ENCODE peak calls at places on chromosome 17, in five cellular contexts. J is cardiac muscle cell, U is fibroblast of pulmonary artery, O is stomach, P is mesothelial cell of epicardium. I is an unnamed sample.

GRCh38 chr17:43753488-43754129 is 5.0 kb downstream of the SOST start:
- DNase-seq in J (no peak), O (no peak), U (no peak), P (no peak), I (no peak)

GRCh38 chr17:18963126-18964017 is 11.4 kb downstream of the SLC5A10 start:
- DNase-seq in P (no peak), J (no peak), O (no peak), U (no peak), I (no peak)

GRCh38 chr17:42277342-42277712 is 1.1 kb upstream of the STAT5B start:
- DNase-seq in O (no peak), J (no peak), U (no peak), P (no peak), I (no peak)

GRCh38 chr17:79034931-79035485 is 11.0 kb downstream of the C1QTNF1 start:
- DNase-seq in U (no peak), O (no peak), J (no peak), P (no peak), I (no peak)

GRCh38 chr17:78502611-78503148 is 74.5 kb downstream of the DNAH17 start:
- DNase-seq in P (no peak), O (no peak), J (no peak), U (no peak), I (no peak)

GRCh38 chr17:10046786-10047609 is 141.9 kb upstream of the RCVRN start:
- DNase-seq in O (no peak), P (no peak), U (no peak), J (no peak), I (no peak)

GRCh38 chr17:37844158-37844976 is 79.8 kb upstream of the TBC1D3K start:
- DNase-seq in J (peak), P (no peak), U (peak), O (peak), I (peak)

GRCh38 chr17:79000396-79001189 is 9.0 kb downstream of the CANT1 start:
- DNase-seq in O (no peak), U (no peak), P (no peak), J (no peak), I (no peak)

GRCh38 chr17:7548585-7549400 is at the start of gene TNFSF12:
- DNase-seq in O (peak), P (peak), U (no peak), J (peak), I (peak)

GRCh38 chr17:74678541-74678940 is 34.2 kb downstream of the CD300LF start:
- DNase-seq in U (no peak), O (no peak), P (no peak), J (no peak), I (no peak)

GRCh38 chr17:45820052-45820780 is 24.5 kb upstream of the SPPL2C start:
- DNase-seq in U (no peak), J (no peak), P (no peak), O (no peak), I (no peak)

GRCh38 chr17:6677158-6677831 is 25.7 kb downstream of the C17orf100 start:
- DNase-seq in P (no peak), J (no peak), U (no peak), O (peak), I (no peak)

GRCh38 chr17:45347451-45347850 is 30.6 kb upstream of the MAP3K14 start:
- DNase-seq in J (peak), O (no peak), P (no peak), U (no peak), I (no peak)

GRCh38 chr17:31241116-31241515 is 55.9 kb downstream of the OMG start:
- DNase-seq in J (no peak), O (no peak), P (no peak), U (no peak), I (no peak)

GRCh38 chr17:2123467-2124251 is 68.8 kb downstream of the HIC1 start:
- DNase-seq in P (no peak), U (peak), O (no peak), J (no peak), I (no peak)

GRCh38 chr17:77863814-77864161 is 94.7 kb upstream of the TNRC6C start:
- DNase-seq in U (no peak), O (no peak), J (no peak), P (no peak), I (no peak)

GRCh38 chr17:45345554-45346254 is 28.9 kb upstream of the MAP3K14 start:
- DNase-seq in O (no peak), J (no peak), U (peak), P (no peak), I (no peak)

GRCh38 chr17:79955961-79956735 is 79.5 kb downstream of the TBC1D16 start:
- DNase-seq in O (no peak), U (no peak), J (no peak), P (no peak), I (peak)

GRCh38 chr17:6927290-6927844 is 68.5 kb upstream of the ALOX12 start:
- DNase-seq in P (no peak), U (peak), O (no peak), J (no peak), I (no peak)

GRCh38 chr17:75842963-75843576 is 1.1 kb downstream of the UNC13D start:
- DNase-seq in J (no peak), P (no peak), O (no peak), U (no peak), I (no peak)
- TF ChIP-seq CTCF in J (no peak), P (no peak), O (no peak), U (no peak), I (no peak)

DNA sequence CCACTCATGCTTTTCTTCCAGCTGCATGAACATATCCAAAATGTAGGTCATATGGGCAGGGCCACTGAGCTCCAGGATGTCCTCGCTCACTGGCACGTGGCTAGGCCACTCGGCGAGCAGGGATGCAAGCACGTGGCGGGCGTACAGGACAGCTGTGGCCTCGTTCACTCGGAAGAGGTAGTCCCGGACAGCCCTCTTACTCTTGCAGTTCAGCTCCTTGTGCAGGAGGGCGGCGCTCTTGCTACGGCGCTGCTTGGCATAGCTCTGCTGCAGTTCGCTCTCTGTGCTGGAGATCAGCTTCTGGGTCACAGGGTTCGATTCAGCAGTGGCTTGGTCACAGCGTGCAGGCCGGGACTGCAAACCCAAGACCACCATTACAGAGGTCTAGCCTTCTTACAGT is 53.1 kb upstream of the ATP2A3 start:
- DNase-seq in J (no peak), O (no peak), U (no peak), P (no peak), I (no peak)
- TF ChIP-seq CTCF in J (no peak), O (no peak), U (peak), P (no peak), I (no peak)

GRCh38 chr17:51537996-51538550 is 277.7 kb downstream of the UTP18 start:
- DNase-seq in O (no peak), J (no peak), U (no peak), P (no peak), I (no peak)

GRCh38 chr17:51541215-51541614 is 280.9 kb downstream of the UTP18 start:
- DNase-seq in P (no peak), O (no peak), U (no peak), J (no peak), I (no peak)

GRCh38 chr17:51546114-51546513 is 285.8 kb downstream of the UTP18 start:
- DNase-seq in O (no peak), J (no peak), U (no peak), P (no peak), I (no peak)

GRCh38 chr17:51536627-51537026 is 276.3 kb downstream of the UTP18 start:
- DNase-seq in P (no peak), U (no peak), O (no peak), J (no peak), I (no peak)

GRCh38 chr17:51540151-51540550 is 279.8 kb downstream of the UTP18 start:
- DNase-seq in O (no peak), J (no peak), U (no peak), P (no peak), I (no peak)
- TF ChIP-seq CTCF in O (no peak), J (no peak), U (no peak), P (no peak), I (no peak)

GRCh38 chr17:76462556-76463290 is 4.7 kb upstream of the AANAT start:
- DNase-seq in U (no peak), O (no peak), P (no peak), J (no peak), I (peak)

GRCh38 chr17:76461765-76462555 is 5.4 kb upstream of the AANAT start:
- DNase-seq in O (no peak), U (peak), J (no peak), P (no peak), I (peak)

GRCh38 chr17:76453431-76453743 is 435 bp upstream of the UBE2O start:
- DNase-seq in J (no peak), U (no peak), P (no peak), O (no peak), I (no peak)

GRCh38 chr17:76459674-76460073 is 6.7 kb upstream of the UBE2O start:
- DNase-seq in J (no peak), U (no peak), P (no peak), O (no peak), I (no peak)

GRCh38 chr17:76458580-76459490 is 5.9 kb upstream of the UBE2O start:
- DNase-seq in P (no peak), J (peak), O (peak), U (peak), I (no peak)
- TF ChIP-seq CTCF in P (peak), J (peak), O (peak), U (peak), I (peak)

GRCh38 chr17:12928736-12929135 is 89.1 kb downstream of the ELAC2 start:
- DNase-seq in J (no peak), U (no peak), O (no peak), P (no peak), I (no peak)
- TF ChIP-seq CTCF in J (peak), U (peak), O (no peak), P (no peak), I (no peak)

DNA sequence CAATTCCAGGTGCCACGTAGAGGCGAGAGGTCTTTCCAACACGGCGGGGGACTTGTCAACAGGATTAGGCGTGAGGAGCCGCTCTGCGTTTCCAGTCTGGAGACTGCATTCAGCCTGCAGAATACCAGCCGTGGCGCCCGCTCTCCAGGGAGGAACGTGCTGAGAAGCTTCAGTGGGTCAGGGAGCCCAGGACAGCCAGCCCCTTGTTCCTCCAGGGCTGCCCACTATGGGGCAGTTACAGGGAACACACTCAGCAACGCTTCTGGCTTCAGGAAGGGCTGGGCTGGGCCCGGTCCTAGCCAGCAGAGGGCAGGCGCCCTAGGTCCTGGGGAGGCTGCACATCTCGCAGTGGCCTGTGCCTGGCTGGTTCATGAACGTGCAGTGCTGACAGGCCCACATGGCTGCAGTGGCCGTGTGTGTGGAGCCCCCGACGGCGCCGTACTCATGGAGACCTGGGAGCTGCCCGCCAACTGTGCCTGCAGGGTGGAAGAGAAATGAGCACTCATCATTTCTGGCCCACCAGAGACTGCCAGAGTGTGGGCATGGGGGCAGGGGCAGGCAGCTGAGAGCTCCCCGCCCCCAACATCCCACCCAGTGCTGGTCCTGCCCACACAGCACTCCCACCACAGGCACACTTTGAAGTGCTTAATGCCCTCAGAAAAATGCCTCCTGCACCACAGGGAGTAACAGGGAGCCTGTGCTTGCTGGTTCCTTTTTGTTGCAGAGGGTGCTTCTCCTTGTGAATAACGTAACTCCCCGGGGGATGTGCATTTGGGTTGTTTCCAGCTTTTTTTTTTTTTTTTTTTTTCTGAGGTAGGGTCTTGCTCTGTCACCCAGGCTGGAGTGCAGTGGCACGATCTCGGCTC is 7.0 kb upstream of the FAAP100 start:
- DNase-seq in O (no peak), U (peak), J (no peak), P (no peak), I (no peak)
- TF ChIP-seq CTCF in O (no peak), U (peak), J (peak), P (no peak), I (no peak)

GRCh38 chr17:40478486-40478885 is 22.9 kb downstream of the TNS4 start:
- DNase-seq in O (no peak), J (no peak), P (no peak), U (no peak), I (no peak)
- TF ChIP-seq CTCF in O (no peak), J (no peak), P (no peak), U (no peak), I (no peak)

GRCh38 chr17:332023-332422 is 20.6 kb downstream of the RPH3AL start:
- DNase-seq in J (no peak), P (no peak), O (no peak), U (no peak), I (no peak)

GRCh38 chr17:332558-333322 is 19.9 kb downstream of the RPH3AL start:
- DNase-seq in J (no peak), O (no peak), P (no peak), U (peak), I (no peak)

GRCh38 chr17:334974-335481 is 17.6 kb downstream of the RPH3AL start:
- DNase-seq in P (no peak), J (no peak), O (no peak), U (no peak), I (no peak)

GRCh38 chr17:335691-336090 is 16.9 kb downstream of the RPH3AL start:
- DNase-seq in U (no peak), P (no peak), J (peak), O (no peak), I (no peak)

DNA sequence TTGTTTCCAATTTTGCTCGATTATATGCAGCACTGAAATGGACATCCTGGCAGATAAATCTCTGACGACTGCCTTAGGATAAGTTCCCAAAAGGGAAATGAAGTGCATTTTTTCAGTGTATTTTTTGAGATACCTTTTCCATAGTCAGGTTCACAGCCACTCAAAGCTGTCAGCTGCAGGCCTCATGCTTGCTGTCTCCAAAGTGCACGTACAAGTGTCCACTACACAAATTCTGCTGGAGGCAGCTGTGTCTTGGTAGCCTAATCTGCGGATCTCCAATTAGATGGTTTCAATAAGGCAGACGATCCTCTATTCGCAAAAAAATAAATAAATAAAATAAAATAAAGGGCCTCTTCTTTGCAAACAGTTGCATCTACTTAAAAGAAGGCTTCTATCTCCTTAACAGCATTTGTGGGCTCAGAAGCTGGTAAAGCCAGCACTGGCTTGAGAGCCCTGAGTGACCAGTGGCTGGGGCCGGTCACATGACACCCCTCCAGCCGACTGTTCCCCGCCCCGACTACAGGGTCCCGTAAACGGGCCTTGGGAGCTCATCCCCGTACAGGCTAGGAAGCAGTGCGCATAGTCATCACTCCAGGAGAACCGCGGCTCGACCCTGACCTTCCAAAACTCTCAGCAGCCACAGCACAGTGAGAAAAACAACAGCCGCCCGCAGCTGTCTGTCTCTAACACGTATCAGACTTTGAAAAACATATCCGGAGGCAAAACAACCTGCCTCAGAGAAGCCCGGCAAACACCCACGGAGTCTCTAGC is 18.8 kb downstream of the RPH3AL start:
- DNase-seq in P (no peak), U (no peak), J (peak), O (peak), I (peak)
- TF ChIP-seq CTCF in P (no peak), U (no peak), J (no peak), O (no peak), I (no peak)

DNA sequence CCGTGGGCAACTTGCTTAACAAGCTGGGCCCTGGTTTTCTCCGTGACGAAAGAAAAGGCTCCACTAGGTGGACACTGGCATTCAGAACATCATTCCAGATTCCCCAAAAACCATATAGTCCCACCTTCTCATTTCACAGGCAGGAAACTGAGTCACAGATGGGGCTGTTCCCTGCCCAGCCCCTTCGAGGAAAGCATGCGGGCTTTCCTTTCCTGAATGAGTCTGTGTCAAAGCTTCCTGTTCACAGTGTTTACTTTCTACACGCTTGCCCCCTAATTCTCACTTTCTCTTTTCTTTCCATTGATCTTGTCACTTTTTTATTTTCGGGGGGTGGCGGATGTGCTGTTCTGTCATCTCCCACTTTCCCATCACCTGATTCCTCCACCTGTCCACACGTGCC is 10.3 kb upstream of the LGALS9 start:
- DNase-seq in U (no peak), P (no peak), J (no peak), O (no peak), I (no peak)
- TF ChIP-seq CTCF in U (no peak), P (no peak), J (no peak), O (no peak), I (no peak)

I was measured in lower lobe of right lung.